ENCODE peak calls at places on chromosomes 11 and 22, in six cellular contexts. T is AG04449; M is CD8-positive, alpha-beta memory T cell; U is RWPE1; A is HTR-8/SVneo; V is stimulated activated CD4-positive, alpha-beta T cell treated with anti-CD3 and anti-CD28 coated beads, Interleukin-2, amount 100 ng/mL, for 24 hours. O is an unnamed sample.

GRCh38 chr11:16081756-16082531 is 274.4 kb downstream of the SOX6 start:
- DNase-seq in T (no peak), M (no peak), U (no peak), A (no peak), V (no peak), O (no peak)

GRCh38 chr11:70799386-70799785 is 401.1 kb downstream of the CTTN start:
- DNase-seq in T (no peak), M (no peak), U (no peak), A (no peak), V (no peak), O (no peak)

GRCh38 chr11:130527648-130528300 is 79.3 kb downstream of the ADAMTS15 start:
- DNase-seq in T (no peak), M (no peak), U (no peak), A (no peak), V (no peak), O (no peak)

GRCh38 chr22:38860291-38861169 is 11.5 kb downstream of the CBX6 start:
- DNase-seq in T (no peak), M (no peak), U (no peak), A (no peak), V (no peak), O (no peak)

GRCh38 chr22:33807465-33807864 is 112.8 kb downstream of the LARGE1 start:
- DNase-seq in T (no peak), M (no peak), U (no peak), A (no peak), V (no peak), O (no peak)

GRCh38 chr11:109794501-109794900 is 298.7 kb upstream of the ZC3H12C start:
- DNase-seq in T (no peak), M (no peak), U (no peak), A (no peak), V (no peak), O (no peak)

GRCh38 chr11:103544874-103545273 is 435.6 kb downstream of the DYNC2H1 start:
- DNase-seq in T (no peak), M (no peak), U (no peak), A (no peak), V (no peak), O (no peak)

GRCh38 chr11:123800041-123800440 is 6.1 kb downstream of the OR6M1 start:
- DNase-seq in T (no peak), M (no peak), U (no peak), A (no peak), V (no peak), O (no peak)

GRCh38 chr11:88051386-88051785 is 123.9 kb downstream of the RAB38 start:
- DNase-seq in T (no peak), M (no peak), U (peak; percentile 36), A (no peak), V (no peak), O (no peak)

GRCh38 chr11:79438631-79439429 is 2.0 kb downstream of the TENM4 start:
- DNase-seq in T (no peak), M (no peak), U (peak; percentile 60), A (no peak), V (no peak), O (no peak)

GRCh38 chr22:44298331-44299087 is 14.2 kb downstream of the SHISAL1 start:
- DNase-seq in T (no peak), M (no peak), U (no peak), A (no peak), V (no peak), O (no peak)

GRCh38 chr22:19014886-19015285 is 78.8 kb upstream of the PRODH start:
- DNase-seq in T (no peak), M (no peak), U (no peak), A (no peak), V (no peak), O (no peak)

GRCh38 chr11:13110929-13111812 is 102.1 kb downstream of the RASSF10 start:
- DNase-seq in T (no peak), M (no peak), U (peak; percentile 42), A (peak; percentile 34), V (no peak), O (no peak)

GRCh38 chr11:132496341-132496740 is 1036.0 kb downstream of the OPCML start:
- DNase-seq in T (no peak), M (no peak), U (no peak), A (no peak), V (no peak), O (no peak)

GRCh38 chr22:36433318-36434231 is 45.8 kb upstream of the MYH9 start:
- DNase-seq in T (no peak), M (no peak), U (no peak), A (no peak), V (no peak), O (no peak)

GRCh38 chr11:67272327-67273259 is 6.3 kb downstream of the GRK2 start:
- DNase-seq in T (no peak), M (peak; percentile 43), U (no peak), A (no peak), V (no peak), O (peak; percentile 57)

GRCh38 chr11:29208117-29208516 is 808.7 kb downstream of the KCNA4 start:
- DNase-seq in T (no peak), M (no peak), U (no peak), A (no peak), V (no peak), O (no peak)

GRCh38 chr11:5837695-5838094 is 4.0 kb downstream of the OR52E6 start:
- DNase-seq in T (no peak), M (no peak), U (no peak), A (no peak), V (no peak), O (no peak)

GRCh38 chr11:122127020-122127419 is 11.0 kb upstream of the BLID start:
- DNase-seq in T (no peak), M (no peak), U (no peak), A (no peak), V (no peak), O (no peak)

GRCh38 chr11:114587398-114587953 is 8.1 kb downstream of the NXPE4 start:
- DNase-seq in T (no peak), M (no peak), U (no peak), A (no peak), V (no peak), O (no peak)

GRCh38 chr11:30740071-30740470 is 153.9 kb upstream of the MPPED2 start:
- DNase-seq in T (no peak), M (no peak), U (no peak), A (no peak), V (no peak), O (no peak)

GRCh38 chr11:133992121-133992520 is 35.4 kb upstream of the IGSF9B start:
- DNase-seq in T (no peak), M (no peak), U (no peak), A (no peak), V (no peak), O (no peak)

GRCh38 chr22:29243874-29244446 is 23.8 kb downstream of the RHBDD3 start:
- DNase-seq in T (no peak), M (no peak), U (no peak), A (no peak), V (no peak), O (no peak)

GRCh38 chr11:126992065-126992803 is 8.3 kb downstream of the KIRREL3 start:
- DNase-seq in T (peak; percentile 98), M (no peak), U (no peak), A (peak; percentile 44), V (no peak), O (no peak)

GRCh38 chr22:48951836-48952235 is 875.8 kb downstream of the BRD1 start:
- DNase-seq in T (no peak), M (no peak), U (no peak), A (no peak), V (no peak), O (no peak)

O was measured in activated naive CD8-positive, alpha-beta T cell treated with anti-CD3 and anti-CD28 coated beads, Interleukin-2, amount 50 U/mL, for 24 hours.